ENCODE peak calls at places on chromosomes 13 and 19, in ten cellular contexts. X, N, L, S, D, A, E, Z, F and T are unnamed samples.

GRCh38 chr19:799076-799881 is 2.0 kb downstream of the PTBP1 start:
- DNase-seq in F (no peak), E (no peak), Z (no peak), A (no peak), L (peak), N (peak), D (no peak), S (no peak), X (no peak), T (peak)

GRCh38 chr13:37968555-37968954 is 99.0 kb upstream of the TRPC4 start:
- DNase-seq in X (no peak), D (no peak), E (no peak), F (no peak), A (no peak), Z (no peak), N (no peak), L (no peak), S (no peak), T (no peak)

GRCh38 chr13:22175211-22175610 is 504.3 kb downstream of the FGF9 start:
- DNase-seq in L (no peak), E (no peak), D (no peak), F (no peak), S (no peak), X (no peak), N (no peak), Z (no peak), A (no peak), T (no peak)

GRCh38 chr19:5823579-5824281 is 15.8 kb downstream of the FUT6 start:
- DNase-seq in F (no peak), S (no peak), L (no peak), E (no peak), N (no peak), D (no peak), X (no peak), A (no peak), Z (no peak), T (no peak)

GRCh38 chr13:75656590-75656989 is 20.5 kb downstream of the LMO7 start:
- DNase-seq in E (no peak), A (no peak), Z (no peak), L (no peak), D (no peak), F (no peak), N (no peak), X (no peak), S (no peak), T (no peak)

GRCh38 chr13:31769581-31769980 is 30.3 kb downstream of the RXFP2 start:
- DNase-seq in F (no peak), D (no peak), S (no peak), E (no peak), N (no peak), Z (no peak), L (no peak), X (no peak), A (no peak), T (no peak)

GRCh38 chr19:12546068-12546467 is 5.2 kb downstream of the ZNF564 start:
- DNase-seq in N (no peak), F (no peak), S (no peak), E (no peak), L (no peak), X (no peak), A (no peak), D (no peak), Z (no peak), T (no peak)

GRCh38 chr13:42478531-42479156 is 95.3 kb upstream of the TNFSF11 start:
- DNase-seq in X (peak), S (no peak), Z (no peak), E (no peak), L (no peak), F (no peak), N (peak), A (no peak), D (no peak), T (peak)

GRCh38 chr13:107807306-107808073 is 407.8 kb downstream of the LIG4 start:
- DNase-seq in Z (no peak), L (no peak), E (no peak), X (no peak), A (no peak), S (no peak), F (no peak), D (no peak), N (peak), T (no peak)